ENCODE peak calls at places on chromosome 18, in ten cellular contexts. Z is GM23248; C is effector memory CD4-positive, alpha-beta T cell; S is CD8-positive, alpha-beta memory T cell; X is fibroblast of lung; F is cardiac fibroblast; B is pancreas; W is body of pancreas; N is Peyer's patch; O is kidney epithelial cell. H is an unnamed sample.

GRCh38 chr18:72107647-72108046 is 436.5 kb downstream of the CBLN2 start:
- DNase-seq in N (no peak), X (peak; percentile 4), B (no peak), Z (no peak), C (no peak), W (no peak), O (no peak), F (no peak), S (no peak), H (no peak)

GRCh38 chr18:54261894-54262293 is 7.4 kb upstream of the POLI start:
- DNase-seq in F (no peak), Z (no peak), N (peak; percentile 68), X (no peak), S (no peak), C (no peak), B (no peak), O (no peak), W (no peak), H (no peak)

GRCh38 chr18:79498662-79499061 is 102.9 kb downstream of the NFATC1 start:
- DNase-seq in W (no peak), C (no peak), N (no peak), O (no peak), X (no peak), Z (no peak), S (no peak), F (no peak), B (no peak), H (no peak)

GRCh38 chr18:11518788-11519685 is 90.4 kb upstream of the SLC35G4 start:
- DNase-seq in W (peak; percentile 45), Z (peak; percentile 46), O (no peak), B (peak; percentile 34), S (no peak), C (no peak), N (no peak), F (peak; percentile 64), X (peak; percentile 65), H (no peak)

GRCh38 chr18:44683566-44683965 is 2.9 kb downstream of the SETBP1 start:
- DNase-seq in F (no peak), O (no peak), Z (peak; percentile 38), N (no peak), S (no peak), X (no peak), B (no peak), W (no peak), C (no peak), H (no peak)

GRCh38 chr18:49911414-49911813 is 98.1 kb upstream of the ACAA2 start:
- DNase-seq in B (no peak), X (no peak), C (no peak), W (no peak), F (no peak), N (no peak), Z (no peak), O (no peak), S (no peak), H (no peak)

GRCh38 chr18:22203892-22204536 is 34.6 kb downstream of the GATA6 start:
- DNase-seq in S (no peak), X (no peak), C (no peak), Z (no peak), N (no peak), B (no peak), W (no peak), F (no peak), O (no peak), H (no peak)

GRCh38 chr18:41906528-41907256 is 48.3 kb upstream of the PIK3C3 start:
- DNase-seq in Z (peak; percentile 54), O (peak; percentile 7), C (peak; percentile 14), W (no peak), S (peak; percentile 69), B (no peak), F (peak; percentile 71), N (no peak), X (peak; percentile 67), H (peak; percentile 25)

GRCh38 chr18:63342206-63342605 is 22.6 kb upstream of the BCL2 start:
- DNase-seq in C (no peak), N (no peak), F (peak; percentile 50), X (peak; percentile 55), Z (peak; percentile 37), O (no peak), S (peak; percentile 22), B (no peak), W (no peak), H (no peak)

GRCh38 chr18:48928787-48929186 is 22.0 kb downstream of the SMAD7 start:
- DNase-seq in X (peak; percentile 67), C (peak; percentile 67), S (peak; percentile 81), W (peak; percentile 73), O (no peak), Z (peak; percentile 75), B (no peak), N (peak; percentile 92), F (peak; percentile 58), H (no peak)

GRCh38 chr18:57008001-57008686 is 138.7 kb upstream of the BOD1L2 start:
- DNase-seq in X (no peak), F (no peak), B (no peak), N (no peak), O (no peak), C (no peak), Z (no peak), W (no peak), S (no peak), H (no peak)

GRCh38 chr18:44627245-44627644 is 53.4 kb upstream of the SETBP1 start:
- DNase-seq in O (no peak), Z (peak; percentile 74), X (no peak), N (no peak), C (no peak), B (no peak), W (no peak), F (peak; percentile 78), S (no peak), H (no peak)

GRCh38 chr18:27017901-27018500 is 152.5 kb upstream of the AQP4 start:
- DNase-seq in Z (peak; percentile 43), W (no peak), F (peak; percentile 15), X (no peak), O (no peak), B (no peak), C (no peak), N (no peak), S (no peak), H (no peak)

GRCh38 chr18:3332376-3332775 is 70.4 kb downstream of the MYL12B start:
- DNase-seq in C (no peak), W (no peak), B (no peak), Z (peak; percentile 26), O (no peak), N (no peak), F (peak; percentile 43), X (peak; percentile 63), S (no peak), H (no peak)

GRCh38 chr18:11516988-11517630 is 92.3 kb upstream of the SLC35G4 start:
- DNase-seq in O (no peak), S (no peak), C (no peak), W (no peak), F (no peak), Z (peak; percentile 35), B (no peak), X (peak; percentile 32), N (no peak), H (peak; percentile 32)

DNA sequence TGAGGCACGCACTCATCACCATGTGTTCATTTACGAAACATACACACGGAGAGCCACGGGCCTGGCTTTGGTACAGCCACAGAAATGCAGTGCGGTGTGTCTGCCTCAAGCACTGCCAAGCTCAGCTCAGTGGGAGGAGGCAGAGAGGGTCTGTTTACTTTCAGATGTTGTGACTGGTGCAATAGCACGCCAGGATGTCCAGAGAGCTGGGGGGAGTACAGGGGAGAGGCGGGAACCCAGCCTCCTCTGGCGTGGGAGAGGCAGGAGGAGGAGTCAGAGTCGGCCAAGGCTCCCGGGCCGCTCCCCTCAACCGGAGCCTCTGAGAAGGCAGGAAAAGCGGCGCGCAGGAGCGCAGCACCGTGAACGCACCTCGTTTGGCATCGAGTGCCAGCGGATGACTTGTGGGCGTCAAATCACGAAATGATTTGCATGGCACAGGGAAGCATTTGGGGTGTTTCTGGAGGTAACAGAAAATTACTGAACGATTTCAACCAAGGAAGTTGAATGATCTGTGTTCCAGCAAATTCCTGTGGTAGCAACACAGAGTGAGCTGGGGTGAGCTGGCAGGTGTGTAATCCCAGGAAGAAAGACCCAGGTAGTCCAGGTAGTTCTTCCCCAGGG is 143.0 kb downstream of the ZNF516 start:
- DNase-seq in C (no peak), N (no peak), X (peak; percentile 93), F (peak; percentile 67), O (peak; percentile 69), B (no peak), Z (peak; percentile 91), W (peak; percentile 32), S (no peak), H (peak; percentile 68)
- H3K4me3 ChIP-seq in C (no peak overlapping the region), N (no peak overlapping the region), X (peak overlapping the region; percentile 37), F (no peak overlapping the region), O (peak overlapping the region; percentile 11), B (no peak overlapping the region), Z (peak overlapping the region; percentile 66), W (no peak overlapping the region), S (no peak overlapping the region), H (no peak overlapping the region)

DNA sequence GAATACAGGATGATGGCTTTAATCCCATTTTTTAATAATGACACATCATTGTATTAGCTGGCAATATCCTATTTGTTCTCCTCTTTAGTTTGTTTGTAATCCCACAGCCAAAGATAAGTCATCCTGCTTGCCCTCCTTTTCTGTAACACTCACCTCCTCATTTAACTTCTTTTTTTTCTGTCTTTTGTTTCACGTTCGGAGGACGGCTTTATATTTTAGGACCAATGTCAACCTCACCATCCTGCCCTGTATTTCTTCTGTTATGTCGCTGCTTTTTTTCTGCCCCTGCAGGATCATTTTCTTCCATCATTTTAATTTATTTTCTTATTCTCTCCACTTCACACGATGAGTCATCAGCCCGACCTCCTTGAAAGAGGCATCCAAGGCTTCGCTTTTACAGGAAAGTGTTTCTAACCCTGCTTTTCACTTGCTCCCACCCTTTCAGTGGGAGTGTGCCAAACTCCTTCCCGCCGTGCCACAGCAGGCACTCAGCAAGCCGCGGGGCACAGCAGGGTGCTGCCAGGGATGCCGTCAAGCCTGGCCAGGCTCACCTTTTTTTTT is 11.4 kb downstream of the RAB31 start:
- DNase-seq in W (no peak), S (no peak), F (peak; percentile 88), B (no peak), Z (peak; percentile 97), O (no peak), C (no peak), X (peak; percentile 85), N (no peak), H (no peak)
- H3K4me3 ChIP-seq in W (no peak overlapping the region), S (no peak overlapping the region), F (peak overlapping the region; percentile 17), B (no peak overlapping the region), Z (peak overlapping the region; percentile 63), O (no peak overlapping the region), C (no peak overlapping the region), X (no peak overlapping the region), N (no peak overlapping the region), H (peak overlapping the region; percentile 12)

GRCh38 chr18:25289040-25289631 is 62.8 kb downstream of the ZNF521 start:
- DNase-seq in S (no peak), Z (peak; percentile 92), O (peak; percentile 23), F (peak; percentile 94), X (peak; percentile 97), B (no peak), W (no peak), N (no peak), C (no peak), H (peak; percentile 89)
- H3K4me3 ChIP-seq in S (no peak overlapping the region), Z (peak overlapping the region; percentile 63), O (no peak overlapping the region), F (no peak overlapping the region), X (no peak overlapping the region), B (no peak overlapping the region), W (no peak overlapping the region), N (no peak overlapping the region), C (no peak overlapping the region), H (no peak overlapping the region)

DNA sequence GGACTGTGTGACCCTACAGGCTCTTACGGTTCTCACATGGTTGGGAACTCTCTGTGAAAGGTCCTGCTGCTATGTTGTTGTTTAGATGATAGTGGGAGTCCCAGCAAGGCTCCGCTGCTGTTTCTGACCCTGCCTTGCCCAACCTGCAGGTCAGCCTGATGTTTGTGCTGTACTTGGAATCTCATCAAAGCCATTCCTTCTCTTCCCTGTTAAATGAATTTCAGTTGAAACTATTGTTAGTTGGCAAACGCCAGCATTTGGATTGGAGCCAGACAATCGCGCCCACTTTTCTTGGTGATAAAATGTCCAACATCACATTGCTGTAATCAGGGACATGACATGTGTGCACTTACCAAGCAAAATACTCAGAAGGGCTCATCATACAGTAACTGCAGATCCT is 12.9 kb upstream of the TWSG1 start:
- DNase-seq in B (no peak), W (no peak), X (peak; percentile 25), F (no peak), O (no peak), C (no peak), S (no peak), N (no peak), Z (no peak), H (no peak)
- H3K4me3 ChIP-seq in B (no peak overlapping the region), W (no peak overlapping the region), X (no peak overlapping the region), F (no peak overlapping the region), O (no peak overlapping the region), C (no peak overlapping the region), S (no peak overlapping the region), N (no peak overlapping the region), Z (no peak overlapping the region), H (no peak overlapping the region)